ENCODE peak calls at places on chromosome 16, in seven cellular contexts. X is colonic mucosa, L is myocyte, H is substantia nigra, V is T-helper 9 cell, R is skeletal muscle cell, O is BE2C. B is an unnamed sample.

GRCh38 chr16:86878290-86879160 is 300.2 kb downstream of the FOXL1 start:
- DNase-seq in X (no peak), L (no peak), H (no peak), V (no peak), R (no peak), O (no peak), B (no peak)

GRCh38 chr16:3510410-3510809 is 9.6 kb downstream of the CLUAP1 start:
- DNase-seq in X (no peak), L (no peak), H (no peak), V (no peak), R (no peak), O (no peak), B (no peak)

GRCh38 chr16:81817296-81817695 is 38.2 kb downstream of the PLCG2 start:
- DNase-seq in X (no peak), L (no peak), H (no peak), V (no peak), R (no peak), O (no peak), B (no peak)

GRCh38 chr16:72394526-72394925 is 222.6 kb upstream of the PMFBP1 start:
- DNase-seq in X (no peak), L (no peak), H (no peak), V (no peak), R (no peak), O (no peak), B (no peak)

GRCh38 chr16:85567101-85567866 is 45.8 kb upstream of the GSE1 start:
- DNase-seq in X (peak; percentile 93), L (no peak), H (no peak), V (no peak), R (no peak), O (no peak), B (no peak)

GRCh38 chr16:11503566-11503965 is 83.2 kb downstream of the LITAF start:
- DNase-seq in X (no peak), L (peak; percentile 90), H (no peak), V (no peak), R (no peak), O (no peak), B (no peak)

GRCh38 chr16:71384073-71384724 is 25.7 kb downstream of the CALB2 start:
- DNase-seq in X (no peak), L (no peak), H (no peak), V (no peak), R (no peak), O (no peak), B (no peak)

GRCh38 chr16:67163164-67163902 is 1.2 kb upstream of the HSF4 start:
- DNase-seq in X (peak; percentile 42), L (no peak), H (peak; percentile 21), V (no peak), R (no peak), O (peak; percentile 78), B (no peak)

GRCh38 chr16:13479549-13479948 is 440.4 kb upstream of the ERCC4 start:
- DNase-seq in X (no peak), L (no peak), H (no peak), V (no peak), R (no peak), O (no peak), B (no peak)

GRCh38 chr16:48321307-48322036 is 63.7 kb downstream of the SIAH1 start:
- DNase-seq in X (no peak), L (no peak), H (no peak), V (no peak), R (no peak), O (no peak), B (no peak)

GRCh38 chr16:57551057-57551456 is 8.6 kb downstream of the ADGRG5 start:
- DNase-seq in X (no peak), L (no peak), H (no peak), V (no peak), R (no peak), O (no peak), B (no peak)

GRCh38 chr16:55817236-55817912 is 15.5 kb downstream of the CES1 start:
- DNase-seq in X (no peak), L (no peak), H (no peak), V (no peak), R (no peak), O (no peak), B (no peak)

GRCh38 chr16:48949636-48950035 is 332.0 kb downstream of the CBLN1 start:
- DNase-seq in X (no peak), L (peak; percentile 59), H (no peak), V (no peak), R (no peak), O (no peak), B (no peak)

GRCh38 chr16:70692481-70693203 is 6.8 kb upstream of the MTSS2 start:
- DNase-seq in X (no peak), L (peak; percentile 61), H (no peak), V (no peak), R (no peak), O (no peak), B (no peak)

GRCh38 chr16:89197633-89198416 is 2.5 kb downstream of the SLC22A31 start:
- DNase-seq in X (no peak), L (peak; percentile 75), H (no peak), V (no peak), R (no peak), O (no peak), B (no peak)

GRCh38 chr16:58444265-58444664 is 52.0 kb downstream of the GINS3 start:
- DNase-seq in X (no peak), L (no peak), H (no peak), V (no peak), R (no peak), O (no peak), B (no peak)

GRCh38 chr16:50136399-50136798 is 16.7 kb upstream of the TENT4B start:
- DNase-seq in X (no peak), L (no peak), H (no peak), V (no peak), R (no peak), O (no peak), B (no peak)

GRCh38 chr16:80573700-80574120 is 32.9 kb downstream of the DYNLRB2 start:
- DNase-seq in X (no peak), L (no peak), H (no peak), V (no peak), R (no peak), O (no peak), B (no peak)

GRCh38 chr16:1310832-1311200 is 1.4 kb downstream of the UBE2I start:
- DNase-seq in X (no peak), L (no peak), H (no peak), V (no peak), R (no peak), O (no peak), B (no peak)

GRCh38 chr16:17364319-17365210 is 106.2 kb downstream of the XYLT1 start:
- DNase-seq in X (no peak), L (no peak), H (no peak), V (peak; percentile 46), R (peak; percentile 96), O (no peak), B (peak; percentile 32)

GRCh38 chr16:70437017-70437581 is 1.8 kb downstream of the ST3GAL2 start:
- DNase-seq in X (no peak), L (peak; percentile 55), H (no peak), V (no peak), R (peak; percentile 88), O (peak; percentile 81), B (peak; percentile 78)

GRCh38 chr16:12239226-12239625 is 262.7 kb downstream of the SNX29 start:
- DNase-seq in X (no peak), L (no peak), H (no peak), V (no peak), R (no peak), O (no peak), B (no peak)

GRCh38 chr16:228151-228855 is 946 bp downstream of the LUC7L start:
- DNase-seq in X (no peak), L (no peak), H (no peak), V (no peak), R (no peak), O (peak; percentile 27), B (no peak)

GRCh38 chr16:68275611-68276191 is 11.4 kb downstream of the SLC7A6 start:
- DNase-seq in X (no peak), L (peak; percentile 87), H (no peak), V (peak; percentile 33), R (no peak), O (no peak), B (no peak)

GRCh38 chr16:88502776-88503280 is 49.7 kb downstream of the ZFPM1 start:
- DNase-seq in X (no peak), L (no peak), H (no peak), V (no peak), R (no peak), O (no peak), B (no peak)

GRCh38 chr16:82432261-82432660 is 194.5 kb upstream of the CDH13 start:
- DNase-seq in X (no peak), L (peak; percentile 30), H (no peak), V (no peak), R (no peak), O (no peak), B (no peak)

GRCh38 chr16:80993293-80993691 is 13.4 kb downstream of the CMC2 start:
- DNase-seq in X (no peak), L (peak; percentile 76), H (no peak), V (no peak), R (peak; percentile 65), O (no peak), B (no peak)

GRCh38 chr16:84048306-84048705 is 5.7 kb upstream of the SLC38A8 start:
- DNase-seq in X (no peak), L (no peak), H (no peak), V (no peak), R (no peak), O (no peak), B (no peak)

GRCh38 chr16:66578596-66579531 is at the start of gene CMTM2:
- DNase-seq in X (no peak), L (no peak), H (no peak), V (no peak), R (no peak), O (peak; percentile 27), B (no peak)

GRCh38 chr16:20944861-20945390 is 44.4 kb downstream of the LYRM1 start:
- DNase-seq in X (no peak), L (no peak), H (no peak), V (no peak), R (no peak), O (peak; percentile 13), B (no peak)

GRCh38 chr16:84475643-84476240 is 28.7 kb downstream of the MEAK7 start:
- DNase-seq in X (no peak), L (no peak), H (no peak), V (no peak), R (no peak), O (no peak), B (no peak)

GRCh38 chr16:872436-873242 is 72.1 kb upstream of the GNG13 start:
- DNase-seq in X (no peak), L (no peak), H (no peak), V (no peak), R (no peak), O (no peak), B (no peak)

B was measured in smooth muscle cell of the brain vasculature.